ENCODE peak calls at places on chromosomes 2 and 18, in four cellular contexts. O, W, U and X are unnamed samples.

GRCh38 chr2:218284106-218284811 is 8.0 kb downstream of the TMBIM1 start:
- DNase-seq in W (peak; percentile 82), U (peak; percentile 71), O (no peak), X (peak; percentile 86)

GRCh38 chr2:80329491-80329890 is 24.9 kb upstream of the LRRTM1 start:
- DNase-seq in O (no peak), W (no peak), U (no peak), X (no peak)

GRCh38 chr2:73089270-73090030 is 17.9 kb upstream of the SFXN5 start:
- DNase-seq in U (peak; percentile 98), W (peak; percentile 99), O (no peak), X (peak; percentile 92)

GRCh38 chr18:6917082-6917481 is 187.6 kb downstream of the ARHGAP28 start:
- DNase-seq in U (no peak), W (peak; percentile 5), O (no peak), X (no peak)

GRCh38 chr2:156329031-156329921 is 3.2 kb downstream of the NR4A2 start:
- DNase-seq in O (no peak), U (no peak), W (no peak), X (no peak)

GRCh38 chr18:49544362-49544761 is 17.5 kb upstream of the LIPG start:
- DNase-seq in U (no peak), W (no peak), O (no peak), X (no peak)

GRCh38 chr2:72993147-72993546 is 75.8 kb downstream of the EMX1 start:
- DNase-seq in U (peak; percentile 14), O (peak; percentile 83), W (peak; percentile 54), X (peak; percentile 26)

GRCh38 chr18:73943763-73944162 is 203.9 kb downstream of the FBXO15 start:
- DNase-seq in U (no peak), W (no peak), O (no peak), X (no peak)

GRCh38 chr2:170711774-170712652 is 3.1 kb upstream of the SP5 start:
- DNase-seq in W (no peak), O (no peak), U (no peak), X (no peak)

GRCh38 chr2:240156026-240156390 is 15.6 kb upstream of the OTOS start:
- DNase-seq in U (no peak), O (no peak), W (no peak), X (no peak)

GRCh38 chr2:78147466-78147865 is 625.3 kb upstream of the LRRTM4 start:
- DNase-seq in O (no peak), W (no peak), U (no peak), X (no peak)

GRCh38 chr2:101107246-101107645 is 43.9 kb downstream of the TBC1D8 start:
- DNase-seq in W (no peak), O (no peak), U (no peak), X (peak; percentile 60)

GRCh38 chr2:43420310-43420903 is 175.4 kb downstream of the THADA start:
- DNase-seq in U (no peak), W (no peak), O (no peak), X (no peak)

GRCh38 chr18:51029378-51029693 is 677 bp upstream of the SMAD4 start:
- DNase-seq in O (no peak), W (no peak), U (no peak), X (no peak)

GRCh38 chr2:106192752-106193490 is 1.2 kb downstream of the UXS1 start:
- DNase-seq in W (peak; percentile 96), O (no peak), U (peak; percentile 80), X (peak; percentile 85)

GRCh38 chr2:5915926-5916325 is 223.7 kb downstream of the SOX11 start:
- DNase-seq in O (no peak), U (peak; percentile 45), W (no peak), X (no peak)

GRCh38 chr2:108613261-108614042 is 79.2 kb downstream of the LIMS1 start:
- DNase-seq in U (no peak), O (no peak), W (no peak), X (peak; percentile 95)

GRCh38 chr2:28390857-28391563 is 1.6 kb upstream of the FOSL2 start:
- DNase-seq in W (peak; percentile 92), U (no peak), O (no peak), X (peak; percentile 93)
- TF ChIP-seq CTCF in W (no peak), U (no peak), O (no peak), X (no peak)

GRCh38 chr2:221896505-221897151 is 324.5 kb upstream of the EPHA4 start:
- DNase-seq in U (peak; percentile 85), W (peak; percentile 38), O (no peak), X (no peak)

GRCh38 chr2:221897718-221898117 is 325.6 kb upstream of the EPHA4 start:
- DNase-seq in U (no peak), W (no peak), O (no peak), X (no peak)

DNA sequence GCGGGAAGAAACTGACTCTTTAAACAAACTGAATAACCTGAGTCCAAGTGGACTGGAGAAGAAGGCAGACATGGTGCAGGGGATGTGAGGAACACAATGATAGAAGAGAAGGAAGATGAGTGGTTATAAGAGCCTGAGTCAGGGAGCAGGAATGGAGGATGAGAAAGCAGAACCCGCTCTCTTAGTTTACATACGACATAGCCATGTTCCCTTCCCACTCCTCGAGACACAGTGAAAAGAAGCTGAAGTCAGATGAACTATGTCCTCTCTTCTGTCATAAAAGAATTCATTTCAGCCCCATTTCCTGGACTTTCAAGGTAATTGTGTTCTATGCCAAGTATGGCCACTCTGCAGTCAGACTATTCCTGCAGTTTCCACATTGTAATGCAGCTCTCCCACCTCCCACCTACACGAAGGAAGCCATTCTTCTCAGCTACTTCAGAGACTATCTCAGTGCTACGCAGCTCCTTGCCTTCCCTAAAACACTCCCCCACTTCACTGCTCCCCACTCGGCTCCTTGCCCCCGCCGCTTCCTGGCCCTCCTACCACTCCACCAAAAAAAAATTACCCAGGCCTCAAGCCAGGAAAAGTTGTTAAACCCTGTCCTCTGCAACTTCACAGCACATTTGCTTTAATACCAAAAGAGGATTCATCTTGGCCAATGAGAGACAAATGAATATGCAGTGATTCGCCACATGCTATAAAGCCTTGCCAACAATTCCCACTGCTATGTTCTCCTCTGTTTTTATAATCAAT is 323.4 kb upstream of the EPHA4 start:
- DNase-seq in U (peak; percentile 49), O (no peak), W (no peak), X (no peak)
- H3K4me3 ChIP-seq in U (no peak overlapping the region), O (no peak overlapping the region), W (no peak overlapping the region), X (no peak overlapping the region)

DNA sequence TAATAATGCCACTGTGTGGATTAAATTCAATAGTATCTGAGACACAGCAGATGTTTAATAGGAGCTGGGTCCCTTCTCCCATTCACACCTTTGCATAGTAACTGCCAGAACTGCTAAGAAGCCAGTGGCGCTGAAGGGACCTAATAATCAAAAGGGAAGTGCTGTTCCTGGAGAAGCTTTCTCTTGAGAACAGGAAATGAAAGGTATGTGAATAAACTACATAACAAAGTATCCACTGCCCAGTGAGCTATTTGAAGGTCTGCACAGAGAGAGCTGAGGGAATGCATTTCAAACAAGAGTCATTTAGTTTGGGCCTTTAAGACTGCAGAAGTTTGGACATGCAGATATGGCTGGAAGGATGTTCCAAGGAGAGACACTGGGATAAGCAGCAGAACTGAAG is 56.1 kb upstream of the KIDINS220 start:
- DNase-seq in U (no peak), W (no peak), O (no peak), X (no peak)
- TF ChIP-seq CTCF in U (no peak), W (no peak), O (no peak), X (no peak)

GRCh38 chr18:32114293-32114692 is 22.6 kb downstream of the RNF138 start:
- DNase-seq in O (no peak), U (no peak), W (no peak), X (no peak)
- H3K4me3 ChIP-seq in O (no peak overlapping the region), U (no peak overlapping the region), W (no peak overlapping the region), X (no peak overlapping the region)

GRCh38 chr2:27953077-27953476 is 62.5 kb downstream of the BABAM2 start:
- DNase-seq in U (no peak), O (no peak), W (no peak), X (no peak)

GRCh38 chr2:27954261-27954673 is 63.7 kb downstream of the BABAM2 start:
- DNase-seq in O (no peak), U (peak; percentile 79), W (peak; percentile 61), X (no peak)

GRCh38 chr2:27956895-27957294 is 66.4 kb downstream of the BABAM2 start:
- DNase-seq in O (no peak), U (peak; percentile 20), W (peak; percentile 92), X (peak; percentile 80)

GRCh38 chr2:27954771-27955384 is 64.3 kb downstream of the BABAM2 start:
- DNase-seq in U (peak; percentile 96), O (peak; percentile 92), W (peak; percentile 99), X (peak; percentile 95)

GRCh38 chr2:27955762-27956161 is 65.2 kb downstream of the BABAM2 start:
- DNase-seq in W (peak; percentile 65), O (no peak), U (no peak), X (no peak)
- TF ChIP-seq CTCF in W (no peak), O (no peak), U (no peak), X (no peak)

GRCh38 chr2:1721706-1722483 is 22.4 kb downstream of the PXDN start:
- DNase-seq in U (peak; percentile 90), W (peak; percentile 98), O (no peak), X (peak; percentile 80)
- H3K4me3 ChIP-seq in U (no peak overlapping the region), W (peak overlapping the region; percentile 29), O (no peak overlapping the region), X (no peak overlapping the region)

GRCh38 chr2:201668402-201668801 is 25.1 kb upstream of the TMEM237 start:
- DNase-seq in O (no peak), W (no peak), U (no peak), X (no peak)

GRCh38 chr2:201661366-201661765 is 18.1 kb upstream of the TMEM237 start:
- DNase-seq in O (no peak), U (no peak), W (peak; percentile 43), X (no peak)

GRCh38 chr2:201664334-201664733 is 21.0 kb upstream of the TMEM237 start:
- DNase-seq in O (no peak), U (no peak), W (no peak), X (no peak)

GRCh38 chr2:201669865-201670264 is 26.6 kb upstream of the TMEM237 start:
- DNase-seq in U (no peak), O (no peak), W (no peak), X (no peak)

DNA sequence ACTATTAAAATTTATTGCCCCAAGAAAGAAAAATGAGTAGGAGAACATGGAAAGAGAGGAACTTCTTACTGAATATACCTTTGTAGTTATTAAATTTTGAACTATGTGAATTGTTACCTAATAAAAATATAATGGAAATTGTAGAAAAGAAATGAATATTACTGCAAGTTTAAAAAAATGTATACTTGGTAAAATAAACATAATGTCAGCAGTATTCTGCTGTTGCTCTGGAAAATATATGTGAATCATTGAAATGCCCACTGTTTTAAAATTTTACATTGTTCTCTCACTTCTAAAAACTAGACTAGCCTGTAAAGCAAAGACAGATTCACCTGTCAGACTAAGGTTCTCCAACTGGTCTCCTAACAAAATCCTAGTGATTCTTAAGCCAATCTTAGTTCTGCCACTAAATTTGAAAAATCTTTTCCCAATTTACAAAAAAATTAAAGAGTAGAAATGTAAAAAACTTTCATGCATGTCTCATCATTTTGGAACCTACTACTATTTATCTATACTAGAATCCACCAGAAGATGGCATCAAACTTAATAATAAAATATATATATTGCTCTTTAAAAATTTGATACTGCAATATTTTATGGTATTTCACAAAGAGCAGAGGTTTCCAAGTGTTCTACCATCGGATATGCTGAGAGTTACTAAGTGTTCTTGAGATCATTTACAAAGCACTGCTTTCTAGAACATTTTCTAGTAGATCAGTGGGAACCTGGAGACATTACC is 22.3 kb upstream of the TMEM237 start:
- DNase-seq in W (peak; percentile 34), U (peak; percentile 33), O (no peak), X (no peak)
- TF ChIP-seq CTCF in W (no peak), U (no peak), O (no peak), X (no peak)